ENCODE peak calls at places on chromosomes 7 and 10, in four cellular contexts. G, I, K and U are unnamed samples.

GRCh38 chr7:68399991-68400590 is 1198.2 kb upstream of the AUTS2 start:
- DNase-seq in K (no peak), G (no peak), I (no peak), U (no peak)

GRCh38 chr7:157713591-157713990 is 376.8 kb downstream of the DNAJB6 start:
- DNase-seq in I (no peak), G (no peak), K (no peak), U (no peak)

GRCh38 chr7:90165724-90166123 is 11.5 kb downstream of the STEAP1 start:
- DNase-seq in I (no peak), G (no peak), K (no peak), U (no peak)

GRCh38 chr7:63233881-63234280 is 764.8 kb upstream of the ZNF722 start:
- DNase-seq in G (no peak), I (no peak), K (no peak), U (no peak)

GRCh38 chr10:15236340-15236739 is 67.8 kb upstream of the NMT2 start:
- DNase-seq in G (no peak), I (no peak), K (no peak), U (no peak)

GRCh38 chr10:79069325-79070090 is 742 bp downstream of the ZMIZ1 start:
- DNase-seq in G (peak; percentile 58), I (peak; percentile 81), K (no peak), U (no peak)

GRCh38 chr7:36037121-36037662 is 115.9 kb upstream of the EEPD1 start:
- DNase-seq in G (no peak), K (no peak), I (no peak), U (no peak)

GRCh38 chr7:114857605-114858004 is 64.3 kb upstream of the MDFIC start:
- DNase-seq in I (no peak), K (no peak), G (no peak), U (no peak)

GRCh38 chr10:12633776-12634390 is 284.5 kb downstream of the CAMK1D start:
- DNase-seq in I (no peak), G (no peak), K (no peak), U (no peak)

GRCh38 chr10:80535671-80536360 is 1.9 kb upstream of the SH2D4B start:
- DNase-seq in G (peak; percentile 69), K (no peak), I (peak; percentile 92), U (peak; percentile 78)

GRCh38 chr7:90797596-90797995 is 201.5 kb downstream of the CDK14 start:
- DNase-seq in I (no peak), G (no peak), K (no peak), U (no peak)

GRCh38 chr10:95674643-95675042 is 18.1 kb upstream of the ALDH18A1 start:
- DNase-seq in G (no peak), K (no peak), I (no peak), U (no peak)

GRCh38 chr7:51139796-51140195 is 176.8 kb downstream of the COBL start:
- DNase-seq in G (no peak), I (no peak), K (no peak), U (no peak)

GRCh38 chr7:7428806-7429205 is 106.9 kb downstream of the COL28A1 start:
- DNase-seq in K (no peak), I (no peak), G (no peak), U (no peak)

GRCh38 chr7:37054631-37055300 is 330.5 kb upstream of the AOAH start:
- DNase-seq in K (no peak), I (no peak), G (no peak), U (no peak)

GRCh38 chr7:90178592-90179279 is 24.5 kb downstream of the STEAP1 start:
- DNase-seq in K (peak; percentile 65), G (no peak), I (no peak), U (no peak)

GRCh38 chr7:115332691-115333090 is 410.8 kb downstream of the MDFIC start:
- DNase-seq in I (no peak), K (no peak), G (no peak), U (no peak)

GRCh38 chr10:34906021-34906965 is 91.2 kb upstream of the PARD3 start:
- DNase-seq in I (no peak), K (no peak), G (no peak), U (no peak)

GRCh38 chr7:13988765-13989137 is 715 bp downstream of the ETV1 start:
- DNase-seq in I (peak; percentile 24), K (no peak), G (no peak), U (no peak)

GRCh38 chr7:45187089-45187945 is 29.7 kb downstream of the RAMP3 start:
- DNase-seq in I (no peak), K (no peak), G (no peak), U (no peak)

GRCh38 chr10:6464862-6465430 is 115.1 kb downstream of the PRKCQ start:
- DNase-seq in I (peak; percentile 68), G (no peak), K (no peak), U (no peak)

GRCh38 chr10:86749835-86750234 is 6.6 kb upstream of the BMPR1A start:
- DNase-seq in K (no peak), I (no peak), G (no peak), U (no peak)

GRCh38 chr7:135877799-135878198 is 99.4 kb downstream of the MTPN start:
- DNase-seq in I (no peak), G (no peak), K (peak; percentile 19), U (no peak)

GRCh38 chr7:134645935-134646334 is 718 bp upstream of the BPGM start:
- DNase-seq in K (no peak), I (peak; percentile 36), G (no peak), U (no peak)

GRCh38 chr10:32054087-32054486 is 2.1 kb downstream of the KIF5B start:
- DNase-seq in G (no peak), I (no peak), K (no peak), U (no peak)

GRCh38 chr10:123642293-123642692 is 23.9 kb upstream of the GPR26 start:
- DNase-seq in I (no peak), G (no peak), K (no peak), U (no peak)

GRCh38 chr7:142556745-142557144 is 192.5 kb upstream of the PRSS1 start:
- DNase-seq in K (no peak), I (peak; percentile 36), G (peak; percentile 48), U (no peak)

GRCh38 chr7:926061-927030 is 28.1 kb downstream of the ADAP1 start:
- DNase-seq in I (no peak), G (no peak), K (no peak), U (no peak)

GRCh38 chr7:93715234-93715633 is 140.7 kb upstream of the CALCR start:
- DNase-seq in G (peak; percentile 47), K (no peak), I (peak; percentile 32), U (no peak)

GRCh38 chr7:17934612-17935247 is 5.6 kb downstream of the SNX13 start:
- DNase-seq in I (no peak), K (no peak), G (peak; percentile 32), U (no peak)

GRCh38 chr10:71398991-71399375 is 2.3 kb downstream of the CDH23 start:
- DNase-seq in G (no peak), K (no peak), I (no peak), U (no peak)

GRCh38 chr10:60043561-60043960 is 137.2 kb upstream of the CCDC6 start:
- DNase-seq in G (no peak), I (no peak), K (no peak), U (no peak)

GRCh38 chr10:122204691-122205489 is 66.2 kb upstream of the BTBD16 start:
- DNase-seq in K (no peak), I (no peak), G (no peak), U (no peak)

GRCh38 chr7:17044868-17045267 is 163.1 kb upstream of the AGR3 start:
- DNase-seq in G (peak; percentile 26), I (no peak), K (no peak), U (no peak)

GRCh38 chr10:10792681-10793080 is 225.0 kb upstream of the CELF2 start:
- DNase-seq in K (no peak), I (no peak), G (no peak), U (no peak)

GRCh38 chr10:89301721-89302445 is at the start of gene IFIT2:
- DNase-seq in K (peak; percentile 66), I (no peak), G (peak; percentile 56), U (no peak)

GRCh38 chr7:89001306-89001705 is 205.8 kb upstream of the TEX47 start:
- DNase-seq in G (no peak), I (no peak), K (no peak), U (no peak)

GRCh38 chr7:41628926-41629325 is 74.0 kb downstream of the INHBA start:
- DNase-seq in I (no peak), G (no peak), K (no peak), U (no peak)

GRCh38 chr7:41627921-41628320 is 75.0 kb downstream of the INHBA start:
- DNase-seq in K (no peak), G (no peak), I (no peak), U (no peak)

GRCh38 chr7:41633690-41634089 is 69.2 kb downstream of the INHBA start:
- DNase-seq in I (no peak), K (no peak), G (no peak), U (no peak)

GRCh38 chr7:41630741-41631140 is 72.1 kb downstream of the INHBA start:
- DNase-seq in K (peak; percentile 28), G (no peak), I (no peak), U (no peak)

DNA sequence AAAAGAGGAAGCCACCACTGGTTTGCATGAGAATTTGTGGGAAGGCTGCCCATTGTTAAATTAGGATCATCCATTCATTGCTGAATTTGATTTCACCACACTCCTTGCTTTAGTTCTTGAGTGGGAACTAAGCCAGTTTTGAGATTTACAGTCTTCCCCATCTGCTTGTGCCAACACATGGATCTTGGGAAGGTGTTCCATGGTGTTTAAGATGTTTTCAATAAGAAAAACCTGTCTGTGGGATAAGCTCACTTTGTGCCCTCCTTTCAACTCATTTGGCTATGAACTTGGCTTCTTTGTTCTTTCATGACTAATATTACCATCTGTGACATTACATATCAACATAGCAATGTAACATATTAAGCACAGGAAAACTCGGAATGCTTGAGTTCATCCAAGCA is 73.2 kb downstream of the INHBA start:
- DNase-seq in K (no peak), I (no peak), G (no peak), U (no peak)
- TF ChIP-seq SPI1 in K (no peak), I (no peak), G (peak; percentile 32), U (no peak)

GRCh38 chr7:127252736-127253288 is at the start of gene GRM8:
- DNase-seq in G (no peak), I (peak; percentile 75), K (no peak), U (peak; percentile 21)
- TF ChIP-seq SPI1 in G (no peak), I (no peak), K (no peak), U (no peak)

GRCh38 chr7:19713676-19714075 is 4.8 kb upstream of the POLR1F start:
- DNase-seq in I (peak; percentile 21), K (peak; percentile 8), G (peak; percentile 19), U (no peak)
- TF ChIP-seq SPI1 in I (no peak), K (no peak), G (no peak), U (no peak)

GRCh38 chr7:2010101-2010500 is 222.6 kb downstream of the MAD1L1 start:
- DNase-seq in K (no peak), G (no peak), I (no peak), U (no peak)
- TF ChIP-seq SPI1 in K (no peak), G (no peak), I (no peak), U (no peak)

GRCh38 chr10:8063935-8064334 is 9.4 kb downstream of the GATA3 start:
- DNase-seq in G (no peak), I (no peak), K (no peak), U (no peak)

GRCh38 chr10:8065651-8066050 is 11.2 kb downstream of the GATA3 start:
- DNase-seq in K (no peak), G (no peak), I (no peak), U (no peak)

GRCh38 chr10:8066797-8067196 is 12.3 kb downstream of the GATA3 start:
- DNase-seq in K (no peak), I (no peak), G (no peak), U (no peak)

GRCh38 chr10:8064436-8064835 is 9.9 kb downstream of the GATA3 start:
- DNase-seq in K (no peak), G (no peak), I (no peak), U (no peak)

GRCh38 chr10:8066146-8066545 is 11.7 kb downstream of the GATA3 start:
- DNase-seq in K (no peak), I (no peak), G (no peak), U (no peak)
- TF ChIP-seq SPI1 in K (no peak), I (no peak), G (no peak), U (no peak)